ENCODE peak calls at places on chromosomes 1 and 21, in seven cellular contexts. S is dorsolateral prefrontal cortex, R is AG04450, X is right lobe of liver, T is prostate gland, A is RWPE2, I is small intestine. M is an unnamed sample.

GRCh38 chr21:45241357-45241756 is 46.3 kb downstream of the POFUT2 start:
- DNase-seq in S (no peak), R (no peak), X (no peak), T (no peak), A (no peak), I (no peak), M (no peak)

GRCh38 chr21:45341779-45342178 is 54.1 kb upstream of the POFUT2 start:
- DNase-seq in S (no peak), R (no peak), X (no peak), T (no peak), A (no peak), I (no peak), M (no peak)

GRCh38 chr1:109619655-109620395 is at the start of gene AMPD2:
- DNase-seq in S (no peak), R (peak; percentile 59), X (peak; percentile 91), T (peak; percentile 59), A (no peak), I (peak; percentile 77), M (peak; percentile 61)

GRCh38 chr1:203046984-203047630 is 20.8 kb downstream of the PPFIA4 start:
- DNase-seq in S (no peak), R (peak; percentile 41), X (no peak), T (no peak), A (no peak), I (no peak), M (no peak)

GRCh38 chr1:201098992-201099391 is 13.2 kb downstream of the CACNA1S start:
- DNase-seq in S (no peak), R (no peak), X (no peak), T (no peak), A (no peak), I (no peak), M (no peak)

GRCh38 chr1:116254776-116255175 is 118.3 kb upstream of the ATP1A1 start:
- DNase-seq in S (no peak), R (no peak), X (no peak), T (no peak), A (no peak), I (peak; percentile 96), M (no peak)

GRCh38 chr1:228530951-228531731 is 44.0 kb downstream of the RNF187 start:
- DNase-seq in S (no peak), R (no peak), X (no peak), T (no peak), A (no peak), I (no peak), M (no peak)

GRCh38 chr1:176745945-176746344 is 283.0 kb downstream of the PAPPA2 start:
- DNase-seq in S (no peak), R (no peak), X (no peak), T (no peak), A (no peak), I (no peak), M (no peak)

GRCh38 chr1:18743233-18743632 is 112.6 kb downstream of the PAX7 start:
- DNase-seq in S (no peak), R (no peak), X (no peak), T (no peak), A (peak; percentile 27), I (no peak), M (no peak)

GRCh38 chr21:31184462-31184861 is 146.2 kb upstream of the KRTAP19-8 start:
- DNase-seq in S (no peak), R (no peak), X (no peak), T (no peak), A (no peak), I (no peak), M (no peak)

GRCh38 chr1:15849775-15850449 is 2.4 kb downstream of the SPEN start:
- DNase-seq in S (peak; percentile 59), R (no peak), X (no peak), T (peak; percentile 55), A (no peak), I (peak; percentile 38), M (no peak)

GRCh38 chr1:157490337-157491165 is 61.8 kb downstream of the FCRL5 start:
- DNase-seq in S (no peak), R (no peak), X (peak; percentile 68), T (peak; percentile 55), A (no peak), I (peak; percentile 70), M (peak; percentile 6)

GRCh38 chr21:26212220-26212619 is 41.6 kb upstream of the APP start:
- DNase-seq in S (no peak), R (no peak), X (no peak), T (no peak), A (no peak), I (peak; percentile 21), M (no peak)

GRCh38 chr21:15908187-15908586 is 178.4 kb downstream of the USP25 start:
- DNase-seq in S (no peak), R (no peak), X (no peak), T (no peak), A (no peak), I (no peak), M (no peak)

GRCh38 chr1:75342799-75343198 is 208.6 kb downstream of the LHX8 start:
- DNase-seq in S (no peak), R (no peak), X (no peak), T (no peak), A (no peak), I (no peak), M (no peak)

GRCh38 chr1:147567594-147568381 is 26.5 kb downstream of the BCL9 start:
- DNase-seq in S (no peak), R (no peak), X (no peak), T (peak; percentile 5), A (no peak), I (no peak), M (no peak)

GRCh38 chr1:91026777-91027176 is 4.9 kb upstream of the ZNF644 start:
- DNase-seq in S (no peak), R (no peak), X (no peak), T (no peak), A (no peak), I (no peak), M (no peak)

GRCh38 chr1:241749041-241749798 is 97.1 kb downstream of the WDR64 start:
- DNase-seq in S (no peak), R (no peak), X (no peak), T (no peak), A (no peak), I (peak; percentile 59), M (no peak)

GRCh38 chr21:44353200-44353970 is at the start of gene TRPM2:
- DNase-seq in S (no peak), R (no peak), X (peak; percentile 80), T (no peak), A (no peak), I (peak; percentile 46), M (peak; percentile 33)

GRCh38 chr1:145999321-146000024 is 3.1 kb upstream of the TXNIP start:
- DNase-seq in S (no peak), R (no peak), X (peak; percentile 67), T (peak; percentile 67), A (no peak), I (peak; percentile 62), M (no peak)

GRCh38 chr1:72101840-72102632 is 180.3 kb downstream of the NEGR1 start:
- DNase-seq in S (no peak), R (no peak), X (no peak), T (no peak), A (no peak), I (no peak), M (no peak)

GRCh38 chr1:93715529-93716126 is 34.0 kb upstream of the BCAR3 start:
- DNase-seq in S (no peak), R (no peak), X (no peak), T (no peak), A (no peak), I (no peak), M (no peak)

GRCh38 chr1:213571419-213571818 is 416.4 kb upstream of the PROX1 start:
- DNase-seq in S (no peak), R (no peak), X (no peak), T (no peak), A (no peak), I (no peak), M (no peak)

GRCh38 chr1:213570487-213570886 is 417.3 kb upstream of the PROX1 start:
- DNase-seq in S (no peak), R (no peak), X (no peak), T (no peak), A (no peak), I (peak; percentile 70), M (no peak)

GRCh38 chr1:213569816-213570150 is 418.0 kb upstream of the PROX1 start:
- DNase-seq in S (no peak), R (no peak), X (no peak), T (no peak), A (no peak), I (peak; percentile 51), M (no peak)

GRCh38 chr1:213571843-213572242 is 415.9 kb upstream of the PROX1 start:
- DNase-seq in S (no peak), R (no peak), X (no peak), T (no peak), A (no peak), I (no peak), M (no peak)

GRCh38 chr1:213568929-213569815 is 418.6 kb upstream of the PROX1 start:
- DNase-seq in S (no peak), R (no peak), X (no peak), T (no peak), A (no peak), I (peak; percentile 5), M (no peak)
- H3K27ac ChIP-seq in S (no peak overlapping the region), R (no peak overlapping the region), X (no peak overlapping the region), T (no peak overlapping the region), A (no peak overlapping the region), I (peak overlapping the region; percentile 26), M (no peak overlapping the region)

GRCh38 chr21:42314616-42315295 is 453 bp downstream of the TFF3 start:
- DNase-seq in S (no peak), R (no peak), X (no peak), T (no peak), A (no peak), I (peak; percentile 83), M (no peak)
- H3K4me3 ChIP-seq in S (no peak overlapping the region), R (no peak overlapping the region), X (no peak overlapping the region), T (no peak overlapping the region), A (no peak overlapping the region), I (no peak overlapping the region), M (no peak overlapping the region)

GRCh38 chr1:112436384-112437156 is 40.6 kb downstream of the CTTNBP2NL start:
- DNase-seq in S (no peak), R (no peak), X (no peak), T (no peak), A (no peak), I (no peak), M (no peak)
- H3K27ac ChIP-seq in S (no peak overlapping the region), R (no peak overlapping the region), X (no peak overlapping the region), T (no peak overlapping the region), A (no peak overlapping the region), I (no peak overlapping the region), M (no peak overlapping the region)

GRCh38 chr1:51744506-51745303 is 127.8 kb downstream of the OSBPL9 start:
- DNase-seq in S (no peak), R (no peak), X (no peak), T (no peak), A (no peak), I (no peak), M (no peak)

GRCh38 chr1:51740652-51741051 is 123.8 kb downstream of the OSBPL9 start:
- DNase-seq in S (no peak), R (no peak), X (no peak), T (no peak), A (no peak), I (no peak), M (no peak)

GRCh38 chr1:51738681-51739080 is 121.8 kb downstream of the OSBPL9 start:
- DNase-seq in S (no peak), R (no peak), X (no peak), T (no peak), A (no peak), I (no peak), M (no peak)

GRCh38 chr1:51745304-51745570 is 128.3 kb downstream of the OSBPL9 start:
- DNase-seq in S (no peak), R (no peak), X (no peak), T (no peak), A (no peak), I (no peak), M (no peak)

GRCh38 chr1:51741121-51741681 is 124.3 kb downstream of the OSBPL9 start:
- DNase-seq in S (no peak), R (no peak), X (no peak), T (no peak), A (no peak), I (no peak), M (no peak)
- H3K4me3 ChIP-seq in S (no peak overlapping the region), R (no peak overlapping the region), X (no peak overlapping the region), T (no peak overlapping the region), A (no peak overlapping the region), I (no peak overlapping the region), M (no peak overlapping the region)